ENCODE peak calls at places on chromosomes 13 and 19, in four cellular contexts. S, F, J and U are unnamed samples.

GRCh38 chr13:50306096-50306495 is 290.9 kb downstream of the KCNRG start:
- DNase-seq in S (no peak), F (no peak), J (no peak), U (no peak)

GRCh38 chr19:44005968-44006367 is 3.2 kb downstream of the ZNF230 start:
- DNase-seq in S (no peak), F (no peak), J (peak), U (no peak)

GRCh38 chr13:44713793-44714469 is 137.8 kb upstream of the TSC22D1 start:
- DNase-seq in S (peak), F (peak), J (peak), U (no peak)

GRCh38 chr13:80665792-80666333 is 324.9 kb upstream of the SPRY2 start:
- DNase-seq in S (no peak), F (no peak), J (peak), U (no peak)

GRCh38 chr19:13146763-13147563 is 3.2 kb downstream of the STX10 start:
- DNase-seq in S (no peak), F (no peak), J (peak), U (no peak)

GRCh38 chr13:33194820-33195692 is 90.5 kb downstream of the STARD13 start:
- DNase-seq in S (no peak), F (peak), J (no peak), U (no peak)

GRCh38 chr13:80361883-80362327 is 21.0 kb upstream of the SPRY2 start:
- DNase-seq in S (no peak), F (no peak), J (peak), U (no peak)

GRCh38 chr19:13953021-13953531 is 767 bp downstream of the DCAF15 start:
- DNase-seq in S (no peak), F (no peak), J (peak), U (no peak)

GRCh38 chr13:92612892-92613291 is 613.7 kb upstream of the GPC6 start:
- DNase-seq in S (no peak), F (no peak), J (no peak), U (no peak)

GRCh38 chr13:70362820-70363219 is 254.6 kb upstream of the KLHL1 start:
- DNase-seq in S (no peak), F (no peak), J (no peak), U (no peak)

GRCh38 chr13:34452831-34453230 is 489.2 kb upstream of the NBEA start:
- DNase-seq in S (no peak), F (no peak), J (no peak), U (no peak)

GRCh38 chr19:54928299-54928698 is 19.0 kb downstream of the NLRP7 start:
- DNase-seq in S (no peak), F (no peak), J (no peak), U (no peak)

GRCh38 chr19:13764101-13764807 is at the start of gene MRI1:
- DNase-seq in S (no peak), F (no peak), J (peak), U (no peak)

GRCh38 chr13:78603240-78603947 is at the start of gene POU4F1:
- DNase-seq in S (no peak), F (no peak), J (peak), U (peak)

GRCh38 chr19:49475995-49476880 is 2.2 kb downstream of the FLT3LG start:
- DNase-seq in S (no peak), F (no peak), J (peak), U (no peak)

DNA sequence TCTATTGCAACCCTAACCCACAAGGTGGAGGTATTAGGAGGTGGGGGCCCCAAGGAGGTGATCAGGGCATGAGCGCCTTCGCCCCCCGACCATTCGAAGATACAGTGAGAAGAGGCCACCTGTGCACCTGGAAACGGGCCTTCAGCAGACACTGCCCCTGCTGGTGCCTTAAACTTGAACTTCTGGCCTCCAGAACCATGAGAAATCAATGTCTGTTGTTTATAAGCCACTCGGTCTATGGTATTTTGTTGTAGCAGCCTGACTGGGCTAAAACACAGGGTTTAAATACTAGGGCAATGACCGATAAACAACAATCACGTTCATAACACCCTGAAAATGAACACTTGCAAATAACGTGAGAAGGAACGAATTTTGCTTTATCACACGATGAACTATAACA is 85.2 kb upstream of the USP29 start:
- DNase-seq in S (no peak), F (no peak), J (no peak), U (no peak)
- TF ChIP-seq CTCF in S (no peak), F (no peak), J (no peak), U (no peak)

GRCh38 chr13:36207672-36208071 is 6.7 kb downstream of the SOHLH2 start:
- DNase-seq in S (no peak), F (no peak), J (no peak), U (no peak)
- TF ChIP-seq CTCF in S (peak), F (no peak), J (no peak), U (peak)

GRCh38 chr13:60221581-60221980 is 57.9 kb upstream of the DIAPH3 start:
- DNase-seq in S (no peak), F (no peak), J (no peak), U (no peak)

GRCh38 chr13:60230593-60230992 is 66.9 kb upstream of the DIAPH3 start:
- DNase-seq in S (no peak), F (no peak), J (peak), U (no peak)

GRCh38 chr13:60227168-60227567 is 63.4 kb upstream of the DIAPH3 start:
- DNase-seq in S (no peak), F (no peak), J (no peak), U (no peak)

GRCh38 chr13:60229708-60230272 is 66.1 kb upstream of the DIAPH3 start:
- DNase-seq in S (no peak), F (no peak), J (no peak), U (no peak)

GRCh38 chr13:60226507-60226906 is 62.8 kb upstream of the DIAPH3 start:
- DNase-seq in S (no peak), F (peak), J (peak), U (no peak)
- TF ChIP-seq CTCF in S (peak), F (peak), J (peak), U (peak)

DNA sequence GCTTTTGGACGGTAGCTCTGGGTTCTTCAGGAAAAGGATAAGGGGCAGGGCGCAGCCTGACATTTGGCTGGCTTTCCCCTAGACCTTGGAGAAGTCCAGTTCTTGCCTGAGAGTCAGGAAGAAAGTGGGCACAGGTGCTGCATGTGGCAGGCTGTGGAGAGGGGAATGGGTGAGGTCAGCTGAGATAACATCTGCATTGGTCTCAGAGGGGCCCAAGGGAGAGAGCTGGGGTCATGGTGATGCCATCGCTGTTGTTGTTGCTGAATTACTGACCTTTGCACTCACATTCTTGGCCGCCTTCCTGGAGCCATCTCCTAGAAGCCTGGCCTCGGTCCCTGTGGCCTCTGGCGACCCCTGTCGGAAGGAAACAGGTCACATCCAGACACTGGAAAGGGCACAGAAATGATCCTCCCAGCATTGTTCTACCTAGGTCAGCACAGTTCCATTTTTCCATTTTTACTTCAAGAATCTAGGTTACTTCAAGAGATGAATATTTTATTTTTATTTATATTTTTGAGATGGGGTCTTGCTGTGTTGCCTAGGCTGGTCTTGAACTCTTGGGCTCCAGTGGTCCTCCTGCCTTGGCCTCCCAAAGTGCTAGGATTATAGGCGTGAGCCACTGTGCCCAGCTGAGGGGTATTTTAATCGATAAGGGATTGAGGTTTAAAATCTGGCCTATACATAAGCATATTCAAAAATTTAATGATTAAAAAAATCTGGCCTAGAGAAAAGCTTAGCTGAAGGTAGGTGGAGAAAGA is 6.5 kb upstream of the LIPE start:
- DNase-seq in S (no peak), F (no peak), J (peak), U (no peak)
- TF ChIP-seq CTCF in S (peak), F (peak), J (peak), U (peak)

DNA sequence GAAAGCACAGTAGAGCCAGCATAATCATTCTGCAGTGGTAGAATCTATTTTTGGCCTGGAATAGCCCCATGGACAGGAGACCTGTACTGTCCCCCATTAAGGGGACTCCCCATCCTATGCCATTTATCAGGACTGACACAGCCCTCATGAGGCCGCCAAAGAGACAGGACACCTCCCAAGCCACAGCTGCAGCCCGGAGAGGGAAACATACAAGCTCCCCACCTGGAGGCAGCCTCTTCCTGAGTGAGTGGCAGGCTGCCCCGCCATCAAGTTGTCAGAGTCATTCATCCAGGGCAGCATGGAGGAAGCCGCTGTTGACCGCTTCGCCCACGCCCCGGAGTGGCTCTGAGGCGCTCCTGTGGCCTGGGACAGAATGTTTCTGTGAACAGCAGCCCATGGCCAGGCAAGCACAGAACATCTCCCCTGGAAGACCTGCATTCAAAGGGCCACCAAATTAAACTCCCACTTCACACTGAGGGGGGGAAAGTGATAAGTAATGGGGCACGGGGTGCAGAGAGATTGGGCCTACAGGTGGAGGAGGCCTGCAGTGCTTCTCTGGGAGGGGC is 111.3 kb downstream of the ZDHHC20 start:
- DNase-seq in S (no peak), F (no peak), J (no peak), U (no peak)
- TF ChIP-seq CTCF in S (no peak), F (no peak), J (no peak), U (no peak)

DNA sequence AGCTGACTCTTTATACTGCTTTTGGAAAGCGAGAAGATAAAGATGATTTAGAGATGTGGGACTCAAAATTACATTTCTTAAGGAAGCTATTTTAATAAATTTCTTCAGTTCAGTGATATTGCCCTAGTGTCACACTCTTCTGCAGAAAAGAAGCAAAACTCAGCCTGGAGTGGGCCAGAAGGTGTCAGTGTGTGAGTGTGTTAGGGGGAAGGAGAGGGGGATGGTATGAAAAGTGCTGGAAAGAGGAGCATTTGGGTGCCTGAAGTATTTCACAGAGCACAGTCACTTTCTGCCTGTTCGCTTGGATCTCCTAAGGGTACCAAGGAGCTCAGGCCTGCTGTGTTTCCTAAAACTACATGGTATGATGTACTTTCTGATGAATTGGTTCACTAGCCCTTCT is 84.5 kb upstream of the FRY start:
- DNase-seq in S (no peak), F (no peak), J (no peak), U (no peak)
- TF ChIP-seq CTCF in S (no peak), F (no peak), J (no peak), U (peak)

GRCh38 chr13:97810152-97810551 is 143.3 kb upstream of the IPO5 start:
- DNase-seq in S (no peak), F (no peak), J (peak), U (no peak)
- TF ChIP-seq CTCF in S (peak), F (peak), J (peak), U (peak)

GRCh38 chr19:10388957-10389356 is 8.6 kb upstream of the TYK2 start:
- DNase-seq in S (no peak), F (peak), J (peak), U (no peak)

GRCh38 chr19:10389863-10390262 is 9.5 kb upstream of the TYK2 start:
- DNase-seq in S (no peak), F (no peak), J (no peak), U (no peak)

GRCh38 chr19:10392120-10392519 is 11.2 kb downstream of the CDC37 start:
- DNase-seq in S (no peak), F (no peak), J (no peak), U (no peak)

GRCh38 chr19:10393137-10393536 is 10.2 kb downstream of the CDC37 start:
- DNase-seq in S (no peak), F (no peak), J (no peak), U (no peak)

GRCh38 chr19:10390652-10391286 is 10.4 kb upstream of the TYK2 start:
- DNase-seq in S (no peak), F (peak), J (peak), U (no peak)
- TF ChIP-seq CTCF in S (peak), F (peak), J (peak), U (peak)